ENCODE peak calls at places on chromosome 1, in four cellular contexts. One of them, this sample, is unnamed.

GRCh38 chr1:168230709-168231108 is 4.9 kb downstream of the SFT2D2 start:
- DNase-seq in hepatocyte: no peak
- DNase-seq in HCT116: no peak
- DNase-seq in GM23338: no peak
- DNase-seq in this sample: no peak

GRCh38 chr1:208249300-208249699 is 5.1 kb upstream of the PLXNA2 start:
- DNase-seq in hepatocyte: no peak
- DNase-seq in HCT116: no peak
- DNase-seq in GM23338: no peak
- DNase-seq in this sample: no peak

GRCh38 chr1:110176299-110176956 is 26.1 kb downstream of the SLC6A17 start:
- DNase-seq in hepatocyte: peak; percentile 35
- DNase-seq in HCT116: no peak
- DNase-seq in GM23338: no peak
- DNase-seq in this sample: no peak

GRCh38 chr1:168709896-168710305 is 19.1 kb downstream of the DPT start:
- DNase-seq in hepatocyte: peak; percentile 60
- DNase-seq in HCT116: peak; percentile 23
- DNase-seq in GM23338: no peak
- DNase-seq in this sample: no peak

GRCh38 chr1:15219280-15220023 is 27.6 kb upstream of the FHAD1 start:
- DNase-seq in hepatocyte: no peak
- DNase-seq in HCT116: no peak
- DNase-seq in GM23338: no peak
- DNase-seq in this sample: no peak

GRCh38 chr1:31823780-31824179 is 8.0 kb upstream of the SPOCD1 start:
- DNase-seq in hepatocyte: no peak
- DNase-seq in HCT116: no peak
- DNase-seq in GM23338: no peak
- DNase-seq in this sample: no peak

GRCh38 chr1:173362543-173362942 is 114.6 kb upstream of the PRDX6 start:
- DNase-seq in hepatocyte: no peak
- DNase-seq in HCT116: no peak
- DNase-seq in GM23338: no peak
- DNase-seq in this sample: no peak

GRCh38 chr1:240998024-240998423 is 359.0 kb downstream of the RGS7 start:
- DNase-seq in hepatocyte: no peak
- DNase-seq in HCT116: no peak
- DNase-seq in GM23338: no peak
- DNase-seq in this sample: no peak

GRCh38 chr1:103162360-103162759 is 54.0 kb upstream of the COL11A1 start:
- DNase-seq in hepatocyte: no peak
- DNase-seq in HCT116: no peak
- DNase-seq in GM23338: no peak
- DNase-seq in this sample: no peak

GRCh38 chr1:236947794-236948193 is 56.4 kb downstream of the MT1HL1 start:
- DNase-seq in hepatocyte: no peak
- DNase-seq in HCT116: no peak
- DNase-seq in GM23338: no peak
- DNase-seq in this sample: no peak

GRCh38 chr1:33623811-33624210 is 151.4 kb downstream of the ZSCAN20 start:
- DNase-seq in hepatocyte: no peak
- DNase-seq in HCT116: no peak
- DNase-seq in GM23338: no peak
- DNase-seq in this sample: no peak

GRCh38 chr1:162015196-162015595 is 8.5 kb downstream of the OLFML2B start:
- DNase-seq in hepatocyte: no peak
- DNase-seq in HCT116: no peak
- DNase-seq in GM23338: no peak
- DNase-seq in this sample: no peak

GRCh38 chr1:223887724-223888428 is 42.1 kb upstream of the TP53BP2 start:
- DNase-seq in hepatocyte: peak; percentile 46
- DNase-seq in HCT116: peak; percentile 24
- DNase-seq in GM23338: no peak
- DNase-seq in this sample: peak; percentile 5

GRCh38 chr1:246052603-246053002 is 454.5 kb downstream of the SMYD3 start:
- DNase-seq in hepatocyte: no peak
- DNase-seq in HCT116: no peak
- DNase-seq in GM23338: no peak
- DNase-seq in this sample: no peak

GRCh38 chr1:208177656-208178055 is 66.5 kb downstream of the PLXNA2 start:
- DNase-seq in hepatocyte: peak; percentile 87
- DNase-seq in HCT116: no peak
- DNase-seq in GM23338: peak; percentile 49
- DNase-seq in this sample: no peak

GRCh38 chr1:166136252-166136651 is 30.5 kb downstream of the FAM78B start:
- DNase-seq in hepatocyte: no peak
- DNase-seq in HCT116: no peak
- DNase-seq in GM23338: no peak
- DNase-seq in this sample: no peak

GRCh38 chr1:31707711-31708110 is 3.9 kb upstream of the COL16A1 start:
- DNase-seq in hepatocyte: no peak
- DNase-seq in HCT116: no peak
- DNase-seq in GM23338: peak; percentile 23
- DNase-seq in this sample: no peak

GRCh38 chr1:168210312-168210711 is 15.5 kb upstream of the SFT2D2 start:
- DNase-seq in hepatocyte: no peak
- DNase-seq in HCT116: no peak
- DNase-seq in GM23338: no peak
- DNase-seq in this sample: no peak

GRCh38 chr1:53038565-53038964 is 23.4 kb upstream of the PODN start:
- DNase-seq in hepatocyte: no peak
- DNase-seq in HCT116: no peak
- DNase-seq in GM23338: no peak
- DNase-seq in this sample: no peak

GRCh38 chr1:153611024-153611352 is 1.9 kb downstream of the S100A16 start:
- DNase-seq in hepatocyte: no peak
- DNase-seq in HCT116: no peak
- DNase-seq in GM23338: no peak
- DNase-seq in this sample: no peak

GRCh38 chr1:29687601-29688244 is 451.4 kb downstream of the PTPRU start:
- DNase-seq in hepatocyte: no peak
- DNase-seq in HCT116: no peak
- DNase-seq in GM23338: no peak
- DNase-seq in this sample: no peak

GRCh38 chr1:61054636-61055035 is 27.7 kb upstream of the NFIA start:
- DNase-seq in hepatocyte: no peak
- DNase-seq in HCT116: no peak
- DNase-seq in GM23338: peak; percentile 33
- DNase-seq in this sample: no peak

GRCh38 chr1:220189750-220190347 is 82.4 kb downstream of the RAB3GAP2 start:
- DNase-seq in hepatocyte: peak; percentile 15
- DNase-seq in HCT116: peak; percentile 23
- DNase-seq in GM23338: no peak
- DNase-seq in this sample: peak; percentile 43

GRCh38 chr1:47868348-47868676 is 128.9 kb downstream of the TRABD2B start:
- DNase-seq in hepatocyte: no peak
- DNase-seq in HCT116: no peak
- DNase-seq in GM23338: no peak
- DNase-seq in this sample: no peak

GRCh38 chr1:150150511-150151021 is 850 bp downstream of the PLEKHO1 start:
- DNase-seq in hepatocyte: peak; percentile 52
- DNase-seq in HCT116: no peak
- DNase-seq in GM23338: peak; percentile 63
- DNase-seq in this sample: peak; percentile 50

GRCh38 chr1:64915381-64916274 is 50.7 kb downstream of the JAK1 start:
- DNase-seq in hepatocyte: peak; percentile 80
- DNase-seq in HCT116: no peak
- DNase-seq in GM23338: peak; percentile 40
- DNase-seq in this sample: no peak

GRCh38 chr1:39617488-39618049 is 21.9 kb downstream of the HEYL start:
- DNase-seq in hepatocyte: no peak
- DNase-seq in HCT116: no peak
- DNase-seq in GM23338: no peak
- DNase-seq in this sample: no peak

GRCh38 chr1:154856049-154856448 is 14.0 kb downstream of the KCNN3 start:
- DNase-seq in hepatocyte: no peak
- DNase-seq in HCT116: no peak
- DNase-seq in GM23338: peak; percentile 53
- DNase-seq in this sample: no peak

GRCh38 chr1:20266642-20267041 is 24.0 kb upstream of the VWA5B1 start:
- DNase-seq in hepatocyte: no peak
- DNase-seq in HCT116: no peak
- DNase-seq in GM23338: peak; percentile 22
- DNase-seq in this sample: no peak

GRCh38 chr1:28339551-28339950 is 10.7 kb downstream of the MED18 start:
- DNase-seq in hepatocyte: no peak
- DNase-seq in HCT116: no peak
- DNase-seq in GM23338: no peak
- DNase-seq in this sample: no peak

GRCh38 chr1:111219466-111220286 is 7.8 kb upstream of the CHI3L2 start:
- DNase-seq in hepatocyte: no peak
- DNase-seq in HCT116: no peak
- DNase-seq in GM23338: no peak
- DNase-seq in this sample: peak; percentile 92

DNA sequence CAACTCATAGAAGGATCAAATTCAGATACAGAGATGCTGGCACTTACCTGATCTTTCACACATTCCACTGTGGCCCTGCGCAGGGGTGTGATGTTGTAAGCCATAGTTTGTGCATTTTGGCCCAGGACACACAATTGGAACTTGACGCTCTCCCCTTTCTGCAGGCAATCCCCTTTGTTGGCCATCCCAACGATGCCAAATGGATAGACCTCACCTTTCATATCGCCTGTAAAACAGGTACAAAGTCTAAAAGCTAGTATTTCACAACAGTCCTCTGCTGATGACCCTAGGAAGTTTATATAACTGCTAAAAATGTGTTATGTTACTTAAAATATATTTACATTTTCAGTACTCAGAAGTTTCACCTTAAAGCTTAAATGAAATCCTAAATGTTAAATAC is 3.9 kb upstream of the NRAS start:
- DNase-seq in hepatocyte: peak; percentile 7
- DNase-seq in HCT116: no peak
- DNase-seq in GM23338: no peak
- DNase-seq in this sample: no peak
- TF ChIP-seq EZH2phosphoT487 in hepatocyte: no peak
- TF ChIP-seq EZH2phosphoT487 in HCT116: no peak
- TF ChIP-seq EZH2phosphoT487 in GM23338: no peak
- TF ChIP-seq EZH2phosphoT487 in this sample: no peak

GRCh38 chr1:23559985-23560755 is 869 bp upstream of the ID3 start:
- DNase-seq in hepatocyte: no peak
- DNase-seq in HCT116: no peak
- DNase-seq in GM23338: peak; percentile 41
- DNase-seq in this sample: no peak

GRCh38 chr1:23561076-23561812 is 1.9 kb upstream of the ID3 start:
- DNase-seq in hepatocyte: no peak
- DNase-seq in HCT116: no peak
- DNase-seq in GM23338: no peak
- DNase-seq in this sample: no peak

GRCh38 chr1:23562138-23562819 is 3.0 kb upstream of the ID3 start:
- DNase-seq in hepatocyte: peak; percentile 99
- DNase-seq in HCT116: peak; percentile 90
- DNase-seq in GM23338: peak; percentile 96
- DNase-seq in this sample: peak; percentile 88

GRCh38 chr1:23563003-23563402 is 3.7 kb upstream of the ID3 start:
- DNase-seq in hepatocyte: no peak
- DNase-seq in HCT116: no peak
- DNase-seq in GM23338: no peak
- DNase-seq in this sample: no peak

GRCh38 chr1:23561813-23562100 is 2.5 kb upstream of the ID3 start:
- DNase-seq in hepatocyte: no peak
- DNase-seq in HCT116: no peak
- DNase-seq in GM23338: no peak
- DNase-seq in this sample: no peak
- H3K4me2 ChIP-seq in hepatocyte: peak overlapping the region; percentile 83
- H3K4me2 ChIP-seq in HCT116: peak overlapping the region; percentile 85
- H3K4me2 ChIP-seq in GM23338: peak overlapping the region; percentile 93
- H3K4me2 ChIP-seq in this sample: peak overlapping the region; percentile 97

GRCh38 chr1:167173516-167174184 is 47.0 kb upstream of the POU2F1 start:
- DNase-seq in hepatocyte: no peak
- DNase-seq in HCT116: peak; percentile 60
- DNase-seq in GM23338: no peak
- DNase-seq in this sample: no peak
- TF ChIP-seq EZH2phosphoT487 in hepatocyte: no peak
- TF ChIP-seq EZH2phosphoT487 in HCT116: no peak
- TF ChIP-seq EZH2phosphoT487 in GM23338: no peak
- TF ChIP-seq EZH2phosphoT487 in this sample: no peak

DNA sequence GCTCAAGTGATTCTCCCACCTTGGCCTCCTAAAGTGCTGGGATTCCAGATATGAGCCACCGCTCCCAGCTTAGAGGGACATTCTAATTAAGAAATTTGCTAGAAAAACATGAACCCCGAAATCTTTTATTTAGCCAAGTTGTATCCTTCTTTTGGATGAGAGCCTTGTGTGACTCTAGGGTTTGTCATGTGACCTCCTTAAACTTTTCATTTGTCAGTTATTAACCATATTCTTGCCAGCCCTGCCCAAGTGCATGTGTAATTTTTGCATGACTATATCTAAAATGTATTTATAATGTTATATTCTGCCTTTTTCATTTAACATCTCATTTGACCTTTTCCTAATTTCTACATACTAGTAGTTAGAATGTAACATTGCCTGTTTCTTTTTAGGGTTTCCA is 1.9 kb downstream of the UTP25 start:
- DNase-seq in hepatocyte: no peak
- DNase-seq in HCT116: no peak
- DNase-seq in GM23338: no peak
- DNase-seq in this sample: no peak
- H3K4me2 ChIP-seq in hepatocyte: no peak overlapping the region
- H3K4me2 ChIP-seq in HCT116: peak overlapping the region; percentile 63
- H3K4me2 ChIP-seq in GM23338: no peak overlapping the region
- H3K4me2 ChIP-seq in this sample: peak overlapping the region; percentile 72

DNA sequence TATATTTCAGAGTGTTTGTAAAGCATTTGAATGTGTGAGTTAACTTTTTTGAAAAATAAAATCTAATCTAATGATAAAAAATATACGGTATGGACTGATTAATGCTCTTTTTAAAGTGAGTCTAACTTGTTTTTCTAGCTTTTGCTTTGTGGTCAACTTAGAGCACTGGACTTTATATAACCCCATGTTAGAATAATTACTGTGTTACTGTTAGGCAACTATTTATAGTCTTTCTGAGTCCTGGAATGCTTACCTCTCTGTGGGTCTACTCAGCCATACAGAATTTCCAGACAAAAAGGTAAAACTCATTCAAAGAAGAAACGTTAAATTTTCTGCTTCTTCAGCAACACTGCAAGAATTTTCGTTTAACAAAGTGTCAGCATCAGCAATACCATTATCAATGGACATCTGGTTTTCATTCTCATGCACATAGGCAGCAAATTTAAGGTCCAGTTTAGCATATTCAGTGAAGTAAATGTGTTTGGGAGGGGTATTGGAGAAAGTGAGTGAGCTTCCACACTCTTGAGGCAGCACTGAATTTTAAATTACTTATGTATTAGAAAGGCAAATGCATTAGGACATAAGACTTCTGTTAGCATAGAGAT is 664.7 kb upstream of the NEGR1 start:
- DNase-seq in hepatocyte: no peak
- DNase-seq in HCT116: no peak
- DNase-seq in GM23338: no peak
- DNase-seq in this sample: no peak
- TF ChIP-seq EZH2phosphoT487 in hepatocyte: no peak
- TF ChIP-seq EZH2phosphoT487 in HCT116: no peak
- TF ChIP-seq EZH2phosphoT487 in GM23338: no peak
- TF ChIP-seq EZH2phosphoT487 in this sample: no peak